ENCODE peak calls at places on chromosomes 11 and 22, in nine cellular contexts. Y is upper lobe of right lung; W is esophagus squamous epithelium; F is HCT116; R is IMR-90; S is tibial nerve; Q is mucosa of descending colon; T is esophagus muscularis mucosa; K is CD4-positive, CD25-positive, alpha-beta regulatory T cell. L is an unnamed sample.

GRCh38 chr11:72649215-72649976 is 24.8 kb downstream of the PDE2A start:
- DNase-seq in Y (no peak), W (no peak), F (no peak), R (no peak), S (no peak), Q (no peak), T (no peak), K (no peak), L (no peak)

GRCh38 chr22:41517172-41518047 is 26.9 kb downstream of the POLR3H start:
- DNase-seq in Y (no peak), W (no peak), F (no peak), R (peak; percentile 46), S (peak; percentile 85), Q (peak; percentile 87), T (peak; percentile 94), K (no peak), L (no peak)

GRCh38 chr22:43743131-43743530 is 69.0 kb downstream of the EFCAB6 start:
- DNase-seq in Y (no peak), W (no peak), F (no peak), R (no peak), S (no peak), Q (no peak), T (no peak), K (no peak), L (no peak)

GRCh38 chr22:46381142-46381541 is 45.6 kb downstream of the TRMU start:
- DNase-seq in Y (no peak), W (no peak), F (no peak), R (peak; percentile 10), S (no peak), Q (peak; percentile 26), T (no peak), K (no peak), L (no peak)

GRCh38 chr11:34214961-34215805 is 109.8 kb downstream of the NAT10 start:
- DNase-seq in Y (no peak), W (no peak), F (peak; percentile 47), R (peak; percentile 78), S (no peak), Q (no peak), T (no peak), K (no peak), L (peak; percentile 94)

GRCh38 chr11:65316979-65317786 is 2.5 kb downstream of the CDC42EP2 start:
- DNase-seq in Y (peak; percentile 70), W (no peak), F (peak; percentile 55), R (peak; percentile 84), S (peak; percentile 56), Q (peak; percentile 87), T (peak; percentile 95), K (no peak), L (no peak)

GRCh38 chr11:46890665-46891064 is 27.7 kb downstream of the LRP4 start:
- DNase-seq in Y (no peak), W (no peak), F (no peak), R (peak; percentile 36), S (no peak), Q (no peak), T (no peak), K (no peak), L (no peak)

GRCh38 chr11:43833657-43834073 is 47.0 kb upstream of the ALKBH3 start:
- DNase-seq in Y (no peak), W (no peak), F (no peak), R (peak; percentile 90), S (no peak), Q (no peak), T (no peak), K (no peak), L (no peak)

GRCh38 chr11:93518081-93518480 is 25.1 kb downstream of the SMCO4 start:
- DNase-seq in Y (no peak), W (no peak), F (no peak), R (no peak), S (no peak), Q (no peak), T (no peak), K (no peak), L (no peak)

GRCh38 chr11:93517041-93517440 is 26.1 kb downstream of the SMCO4 start:
- DNase-seq in Y (no peak), W (no peak), F (no peak), R (no peak), S (no peak), Q (no peak), T (no peak), K (no peak), L (no peak)

GRCh38 chr11:93515438-93515837 is 27.8 kb downstream of the SMCO4 start:
- DNase-seq in Y (no peak), W (no peak), F (no peak), R (no peak), S (no peak), Q (no peak), T (no peak), K (no peak), L (no peak)

GRCh38 chr11:93519179-93519578 is 24.0 kb downstream of the SMCO4 start:
- DNase-seq in Y (no peak), W (no peak), F (no peak), R (no peak), S (no peak), Q (no peak), T (no peak), K (peak; percentile 51), L (no peak)

DNA sequence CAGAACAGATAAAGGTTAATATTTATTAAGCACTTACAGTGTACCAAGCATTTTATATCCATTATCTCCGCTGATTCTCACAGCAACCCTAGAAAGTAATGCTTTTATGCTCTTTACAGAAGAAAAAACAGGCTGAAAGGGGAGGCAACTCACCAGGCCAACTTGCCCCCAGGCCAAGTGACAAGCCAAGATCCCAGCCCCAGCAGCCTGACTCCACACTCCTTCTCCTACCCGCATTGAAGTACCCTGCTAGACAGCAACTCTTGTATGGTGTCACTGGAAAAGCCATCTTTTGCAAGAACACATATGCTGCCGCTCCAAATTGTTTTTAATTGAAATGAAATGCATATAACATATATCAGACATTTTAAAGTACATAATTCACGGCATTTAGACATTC is 25.6 kb downstream of the SMCO4 start:
- DNase-seq in Y (no peak), W (no peak), F (no peak), R (no peak), S (no peak), Q (no peak), T (no peak), K (no peak), L (no peak)
- H3K4me3 ChIP-seq in Y (no peak overlapping the region), W (no peak overlapping the region), F (no peak overlapping the region), R (no peak overlapping the region), S (no peak overlapping the region), Q (no peak overlapping the region), T (no peak overlapping the region), K (no peak overlapping the region), L (no peak overlapping the region)

GRCh38 chr22:31271026-31271425 is 21.3 kb downstream of the PIK3IP1 start:
- DNase-seq in Y (no peak), W (no peak), F (no peak), R (no peak), S (no peak), Q (no peak), T (no peak), K (no peak), L (no peak)
- H3K36me3 ChIP-seq in Y (peaks cover 77% of the 10 kb centered on the region), W (peaks cover 27% of the 10 kb centered on the region), F (peaks cover 11% of the 10 kb centered on the region), R (peaks cover 30% of the 10 kb centered on the region), S (peaks cover 91% of the 10 kb centered on the region), Q (peaks cover 12% of the 10 kb centered on the region), T (peaks cover 27% of the 10 kb centered on the region), K (peaks cover 59% of the 10 kb centered on the region), L (no peaks in the 10 kb centered on the region)

GRCh38 chr11:57901278-57901677 is 122.4 kb upstream of the OR9Q1 start:
- DNase-seq in Y (no peak), W (no peak), F (no peak), R (no peak), S (no peak), Q (no peak), T (no peak), K (no peak), L (no peak)

GRCh38 chr11:57900315-57900714 is 123.4 kb upstream of the OR9Q1 start:
- DNase-seq in Y (no peak), W (no peak), F (no peak), R (no peak), S (no peak), Q (peak; percentile 49), T (no peak), K (no peak), L (no peak)

GRCh38 chr11:57901756-57902155 is 121.9 kb upstream of the OR9Q1 start:
- DNase-seq in Y (no peak), W (peak; percentile 4), F (no peak), R (no peak), S (no peak), Q (no peak), T (peak; percentile 57), K (no peak), L (no peak)

GRCh38 chr11:57896641-57897145 is 127.0 kb upstream of the OR9Q1 start:
- DNase-seq in Y (no peak), W (no peak), F (no peak), R (peak; percentile 1), S (no peak), Q (no peak), T (peak; percentile 45), K (no peak), L (no peak)

GRCh38 chr11:57899378-57899777 is 124.3 kb upstream of the OR9Q1 start:
- DNase-seq in Y (no peak), W (no peak), F (no peak), R (no peak), S (no peak), Q (peak; percentile 64), T (no peak), K (no peak), L (no peak)
- H3K4me1 ChIP-seq in Y (no peaks in the 10 kb centered on the region), W (peaks cover 18% of the 10 kb centered on the region), F (peaks cover 32% of the 10 kb centered on the region), R (peaks cover 5% of the 10 kb centered on the region), S (no peaks in the 10 kb centered on the region), Q (peaks cover 16% of the 10 kb centered on the region), T (no peaks in the 10 kb centered on the region), K (no peaks in the 10 kb centered on the region), L (no peaks in the 10 kb centered on the region)

GRCh38 chr22:40482886-40483285 is 112.5 kb downstream of the SGSM3 start:
- DNase-seq in Y (no peak), W (no peak), F (no peak), R (no peak), S (no peak), Q (no peak), T (no peak), K (no peak), L (no peak)

GRCh38 chr22:40487663-40488249 is 117.4 kb downstream of the SGSM3 start:
- DNase-seq in Y (no peak), W (no peak), F (no peak), R (peak; percentile 47), S (no peak), Q (no peak), T (no peak), K (peak; percentile 55), L (no peak)

GRCh38 chr22:40486962-40487602 is 116.7 kb downstream of the SGSM3 start:
- DNase-seq in Y (no peak), W (no peak), F (no peak), R (no peak), S (no peak), Q (no peak), T (no peak), K (peak; percentile 37), L (no peak)

GRCh38 chr22:40484906-40485660 is 114.7 kb downstream of the SGSM3 start:
- DNase-seq in Y (no peak), W (no peak), F (no peak), R (peak; percentile 47), S (no peak), Q (no peak), T (no peak), K (no peak), L (no peak)

DNA sequence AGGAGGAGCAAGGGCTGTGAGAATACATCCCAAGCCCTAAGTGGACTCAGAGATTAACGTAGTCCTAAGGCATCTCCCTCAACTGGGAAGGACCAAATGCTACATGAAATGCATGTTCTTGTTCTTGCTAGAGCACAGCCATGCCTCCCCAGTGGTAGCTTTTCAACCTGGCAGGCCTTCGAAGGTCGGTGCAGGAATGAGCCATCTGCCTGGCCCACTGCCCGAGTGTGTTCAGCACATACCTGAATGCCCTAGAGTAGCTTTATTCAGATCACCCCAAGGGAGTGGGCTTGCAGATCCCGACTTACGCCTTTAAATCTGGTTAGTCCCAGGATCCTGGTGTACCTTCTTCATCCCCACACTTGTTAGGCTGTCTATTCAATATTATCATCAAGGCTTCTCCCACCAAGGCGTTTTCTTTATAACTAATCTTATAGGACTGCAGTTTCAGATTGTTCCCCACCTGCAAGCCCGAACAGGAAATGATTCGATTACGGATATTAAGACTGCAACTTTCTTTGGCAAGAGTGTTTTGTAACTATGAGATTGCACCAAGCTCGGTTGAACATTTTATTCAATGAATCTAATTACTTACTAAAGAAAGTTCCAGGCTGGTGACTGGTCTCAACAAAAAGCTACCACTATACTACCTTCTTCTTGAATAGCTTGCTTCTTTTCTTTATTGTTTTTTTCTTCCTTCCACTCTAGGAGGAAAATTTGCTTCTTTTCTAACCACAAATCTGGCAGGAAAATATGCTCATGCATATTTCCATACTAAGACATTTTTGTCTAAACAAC is 115.6 kb downstream of the SGSM3 start:
- DNase-seq in Y (no peak), W (no peak), F (no peak), R (peak; percentile 60), S (no peak), Q (no peak), T (no peak), K (no peak), L (no peak)
- H3K4me3 ChIP-seq in Y (no peak overlapping the region), W (no peak overlapping the region), F (no peak overlapping the region), R (no peak overlapping the region), S (no peak overlapping the region), Q (no peak overlapping the region), T (no peak overlapping the region), K (no peak overlapping the region), L (no peak overlapping the region)

L was measured in Panc1.